ENCODE peak calls at places on chromosomes 13 and 19, in six cellular contexts. One of them, this sample, is unnamed.
A peak's percentile ranks its signal among the peaks of the same experiment; 100 is the strongest.

GRCh38 chr13:50646070-50646469 is 197.4 kb downstream of the DLEU7 start:
- DNase-seq in colonic mucosa: no peak
- DNase-seq in thoracic aorta: no peak
- DNase-seq in adrenal gland: no peak
- DNase-seq in heart left ventricle: no peak
- DNase-seq in body of pancreas: no peak
- DNase-seq in this sample: no peak

GRCh38 chr13:40230833-40231266 is 435.6 kb downstream of the FOXO1 start:
- DNase-seq in thoracic aorta: no peak
- DNase-seq in colonic mucosa: no peak
- DNase-seq in heart left ventricle: no peak
- DNase-seq in adrenal gland: peak; percentile 41
- DNase-seq in body of pancreas: no peak
- DNase-seq in this sample: no peak

GRCh38 chr13:93559718-93560117 is 333.1 kb downstream of the GPC6 start:
- DNase-seq in colonic mucosa: no peak
- DNase-seq in heart left ventricle: no peak
- DNase-seq in adrenal gland: no peak
- DNase-seq in thoracic aorta: no peak
- DNase-seq in body of pancreas: no peak
- DNase-seq in this sample: no peak

GRCh38 chr19:3944018-3944721 is 11.3 kb downstream of the NMRK2 start:
- DNase-seq in colonic mucosa: no peak
- DNase-seq in adrenal gland: no peak
- DNase-seq in body of pancreas: no peak
- DNase-seq in thoracic aorta: no peak
- DNase-seq in heart left ventricle: no peak
- DNase-seq in this sample: no peak

GRCh38 chr19:12858041-12858928 is 20.0 kb downstream of the MAST1 start:
- DNase-seq in colonic mucosa: no peak
- DNase-seq in body of pancreas: no peak
- DNase-seq in heart left ventricle: no peak
- DNase-seq in adrenal gland: no peak
- DNase-seq in thoracic aorta: no peak
- DNase-seq in this sample: no peak

GRCh38 chr13:27953671-27954405 is 15.3 kb downstream of the CDX2 start:
- DNase-seq in adrenal gland: peak; percentile 66
- DNase-seq in heart left ventricle: peak; percentile 64
- DNase-seq in colonic mucosa: peak; percentile 82
- DNase-seq in body of pancreas: peak; percentile 89
- DNase-seq in thoracic aorta: no peak
- DNase-seq in this sample: peak; percentile 37

GRCh38 chr19:55598719-55599467 is 424 bp downstream of the FIZ1 start:
- DNase-seq in colonic mucosa: peak; percentile 96
- DNase-seq in adrenal gland: peak; percentile 94
- DNase-seq in thoracic aorta: peak; percentile 85
- DNase-seq in heart left ventricle: peak; percentile 95
- DNase-seq in body of pancreas: peak; percentile 89
- DNase-seq in this sample: peak; percentile 96

GRCh38 chr19:46107371-46107770 is 17.1 kb downstream of the IGFL3 start:
- DNase-seq in adrenal gland: no peak
- DNase-seq in thoracic aorta: no peak
- DNase-seq in body of pancreas: no peak
- DNase-seq in colonic mucosa: no peak
- DNase-seq in heart left ventricle: no peak
- DNase-seq in this sample: no peak

GRCh38 chr19:1069009-1069779 is 2.2 kb downstream of the ARHGAP45 start:
- DNase-seq in body of pancreas: no peak
- DNase-seq in colonic mucosa: peak; percentile 69
- DNase-seq in adrenal gland: peak; percentile 50
- DNase-seq in heart left ventricle: peak; percentile 73
- DNase-seq in thoracic aorta: no peak
- DNase-seq in this sample: peak; percentile 93

GRCh38 chr19:31784631-31785237 is 435.5 kb upstream of the TSHZ3 start:
- DNase-seq in colonic mucosa: no peak
- DNase-seq in adrenal gland: no peak
- DNase-seq in thoracic aorta: no peak
- DNase-seq in body of pancreas: no peak
- DNase-seq in heart left ventricle: no peak
- DNase-seq in this sample: no peak

GRCh38 chr19:40229484-40229883 is 3.0 kb upstream of the CCNP start:
- DNase-seq in colonic mucosa: no peak
- DNase-seq in adrenal gland: no peak
- DNase-seq in thoracic aorta: no peak
- DNase-seq in body of pancreas: no peak
- DNase-seq in heart left ventricle: no peak
- DNase-seq in this sample: no peak

GRCh38 chr19:16073481-16073880 is 2.8 kb upstream of the TPM4 start:
- DNase-seq in heart left ventricle: no peak
- DNase-seq in body of pancreas: no peak
- DNase-seq in adrenal gland: no peak
- DNase-seq in colonic mucosa: no peak
- DNase-seq in thoracic aorta: no peak
- DNase-seq in this sample: no peak

GRCh38 chr13:43368003-43368402 is 344.6 kb downstream of the DNAJC15 start:
- DNase-seq in heart left ventricle: no peak
- DNase-seq in thoracic aorta: no peak
- DNase-seq in colonic mucosa: no peak
- DNase-seq in adrenal gland: no peak
- DNase-seq in body of pancreas: no peak
- DNase-seq in this sample: no peak

GRCh38 chr19:58183822-58184215 is 958 bp downstream of the ZNF274 start:
- DNase-seq in adrenal gland: no peak
- DNase-seq in heart left ventricle: no peak
- DNase-seq in colonic mucosa: no peak
- DNase-seq in thoracic aorta: no peak
- DNase-seq in body of pancreas: no peak
- DNase-seq in this sample: no peak

GRCh38 chr19:11138659-11139526 is 16.7 kb downstream of the SPC24 start:
- DNase-seq in thoracic aorta: peak; percentile 54
- DNase-seq in heart left ventricle: peak; percentile 94
- DNase-seq in adrenal gland: peak; percentile 94
- DNase-seq in body of pancreas: peak; percentile 61
- DNase-seq in colonic mucosa: peak; percentile 60
- DNase-seq in this sample: peak; percentile 31

GRCh38 chr13:37295046-37295445 is 189.6 kb upstream of the CSNK1A1L start:
- DNase-seq in colonic mucosa: no peak
- DNase-seq in body of pancreas: no peak
- DNase-seq in adrenal gland: no peak
- DNase-seq in heart left ventricle: peak; percentile 73
- DNase-seq in thoracic aorta: no peak
- DNase-seq in this sample: no peak

GRCh38 chr13:39102981-39103490 is 64.8 kb downstream of the NHLRC3 start:
- DNase-seq in colonic mucosa: no peak
- DNase-seq in adrenal gland: no peak
- DNase-seq in heart left ventricle: no peak
- DNase-seq in body of pancreas: no peak
- DNase-seq in thoracic aorta: no peak
- DNase-seq in this sample: no peak

GRCh38 chr19:10861118-10861651 is 10.2 kb upstream of the CARM1 start:
- DNase-seq in thoracic aorta: no peak
- DNase-seq in body of pancreas: peak; percentile 31
- DNase-seq in adrenal gland: no peak
- DNase-seq in colonic mucosa: peak; percentile 49
- DNase-seq in heart left ventricle: no peak
- DNase-seq in this sample: peak; percentile 61

GRCh38 chr13:31767175-31767900 is 28.0 kb downstream of the RXFP2 start:
- DNase-seq in body of pancreas: no peak
- DNase-seq in heart left ventricle: no peak
- DNase-seq in colonic mucosa: no peak
- DNase-seq in thoracic aorta: no peak
- DNase-seq in adrenal gland: no peak
- DNase-seq in this sample: no peak

GRCh38 chr19:10450853-10451609 is 30.7 kb downstream of the PDE4A start:
- DNase-seq in heart left ventricle: no peak
- DNase-seq in body of pancreas: no peak
- DNase-seq in adrenal gland: no peak
- DNase-seq in thoracic aorta: no peak
- DNase-seq in colonic mucosa: peak; percentile 93
- DNase-seq in this sample: peak; percentile 70

GRCh38 chr13:48236528-48237353 is 3.7 kb downstream of the ITM2B start:
- DNase-seq in body of pancreas: no peak
- DNase-seq in thoracic aorta: no peak
- DNase-seq in colonic mucosa: no peak
- DNase-seq in adrenal gland: no peak
- DNase-seq in heart left ventricle: no peak
- DNase-seq in this sample: no peak

GRCh38 chr19:43880483-43880882 is 53.4 kb downstream of the ZNF283 start:
- DNase-seq in body of pancreas: no peak
- DNase-seq in colonic mucosa: no peak
- DNase-seq in heart left ventricle: no peak
- DNase-seq in thoracic aorta: no peak
- DNase-seq in adrenal gland: no peak
- DNase-seq in this sample: no peak

GRCh38 chr13:51912091-51912490 is 50.3 kb downstream of the CCDC70 start:
- DNase-seq in thoracic aorta: no peak
- DNase-seq in body of pancreas: peak; percentile 33
- DNase-seq in heart left ventricle: no peak
- DNase-seq in adrenal gland: no peak
- DNase-seq in colonic mucosa: no peak
- DNase-seq in this sample: no peak

GRCh38 chr19:46482645-46483044 is 11.3 kb upstream of the PNMA8A start:
- DNase-seq in colonic mucosa: no peak
- DNase-seq in body of pancreas: no peak
- DNase-seq in thoracic aorta: no peak
- DNase-seq in heart left ventricle: no peak
- DNase-seq in adrenal gland: no peak
- DNase-seq in this sample: no peak

GRCh38 chr19:3653865-3654513 is 27.4 kb upstream of the CACTIN start:
- DNase-seq in colonic mucosa: no peak
- DNase-seq in heart left ventricle: no peak
- DNase-seq in thoracic aorta: no peak
- DNase-seq in body of pancreas: no peak
- DNase-seq in adrenal gland: no peak
- DNase-seq in this sample: no peak

GRCh38 chr19:51567583-51567982 is 3.5 kb upstream of the ZNF175 start:
- DNase-seq in colonic mucosa: no peak
- DNase-seq in body of pancreas: no peak
- DNase-seq in heart left ventricle: no peak
- DNase-seq in adrenal gland: no peak
- DNase-seq in thoracic aorta: no peak
- DNase-seq in this sample: no peak

GRCh38 chr19:47032171-47032811 is 12.7 kb downstream of the NPAS1 start:
- DNase-seq in heart left ventricle: no peak
- DNase-seq in colonic mucosa: peak; percentile 57
- DNase-seq in body of pancreas: peak; percentile 72
- DNase-seq in thoracic aorta: no peak
- DNase-seq in adrenal gland: no peak
- DNase-seq in this sample: peak; percentile 55

GRCh38 chr19:7912144-7912696 is 2.4 kb upstream of the TGFBR3L start:
- DNase-seq in colonic mucosa: no peak
- DNase-seq in thoracic aorta: no peak
- DNase-seq in heart left ventricle: no peak
- DNase-seq in body of pancreas: no peak
- DNase-seq in adrenal gland: no peak
- DNase-seq in this sample: no peak

GRCh38 chr13:87680298-87680697 is 9.1 kb downstream of the SLITRK5 start:
- DNase-seq in body of pancreas: no peak
- DNase-seq in adrenal gland: no peak
- DNase-seq in heart left ventricle: no peak
- DNase-seq in colonic mucosa: no peak
- DNase-seq in thoracic aorta: no peak
- DNase-seq in this sample: no peak
- TF ChIP-seq CTCF in body of pancreas: no peak
- TF ChIP-seq CTCF in adrenal gland: no peak
- TF ChIP-seq CTCF in heart left ventricle: no peak
- TF ChIP-seq CTCF in colonic mucosa: no peak
- TF ChIP-seq CTCF in thoracic aorta: no peak
- TF ChIP-seq CTCF in this sample: no peak

GRCh38 chr13:113585828-113586355 is 1.3 kb downstream of the TFDP1 start:
- DNase-seq in heart left ventricle: no peak
- DNase-seq in thoracic aorta: no peak
- DNase-seq in body of pancreas: no peak
- DNase-seq in colonic mucosa: peak; percentile 16
- DNase-seq in adrenal gland: no peak
- DNase-seq in this sample: no peak
- H3K4me3 ChIP-seq in heart left ventricle: peak overlapping the region; percentile 62
- H3K4me3 ChIP-seq in thoracic aorta: peak overlapping the region; percentile 77
- H3K4me3 ChIP-seq in body of pancreas: no peak overlapping the region
- H3K4me3 ChIP-seq in colonic mucosa: peak overlapping the region; percentile 65
- H3K4me3 ChIP-seq in adrenal gland: no peak overlapping the region
- H3K4me3 ChIP-seq in this sample: no peak overlapping the region

GRCh38 chr19:35211545-35212230 is 16.9 kb downstream of the FAM187B start:
- DNase-seq in adrenal gland: peak; percentile 34
- DNase-seq in heart left ventricle: peak; percentile 54
- DNase-seq in body of pancreas: peak; percentile 43
- DNase-seq in colonic mucosa: peak; percentile 53
- DNase-seq in thoracic aorta: no peak
- DNase-seq in this sample: no peak
- H3K4me1 ChIP-seq in adrenal gland: peaks cover 47% of the 10 kb centered on the region
- H3K4me1 ChIP-seq in heart left ventricle: peaks cover 27% of the 10 kb centered on the region
- H3K4me1 ChIP-seq in body of pancreas: peaks cover 19% of the 10 kb centered on the region
- H3K4me1 ChIP-seq in colonic mucosa: peaks cover 6% of the 10 kb centered on the region
- H3K4me1 ChIP-seq in thoracic aorta: no peaks in the 10 kb centered on the region
- H3K4me1 ChIP-seq in this sample: peaks cover 31% of the 10 kb centered on the region

GRCh38 chr19:52749780-52750179 is 14.9 kb upstream of the ZNF611 start:
- DNase-seq in body of pancreas: no peak
- DNase-seq in colonic mucosa: no peak
- DNase-seq in heart left ventricle: no peak
- DNase-seq in adrenal gland: no peak
- DNase-seq in thoracic aorta: no peak
- DNase-seq in this sample: no peak

GRCh38 chr19:52742516-52742915 is 7.7 kb upstream of the ZNF611 start:
- DNase-seq in colonic mucosa: no peak
- DNase-seq in heart left ventricle: no peak
- DNase-seq in adrenal gland: no peak
- DNase-seq in body of pancreas: no peak
- DNase-seq in thoracic aorta: no peak
- DNase-seq in this sample: no peak

GRCh38 chr19:52748336-52748950 is 13.6 kb upstream of the ZNF611 start:
- DNase-seq in colonic mucosa: no peak
- DNase-seq in body of pancreas: no peak
- DNase-seq in adrenal gland: no peak
- DNase-seq in thoracic aorta: no peak
- DNase-seq in heart left ventricle: no peak
- DNase-seq in this sample: no peak
- TF ChIP-seq CTCF in colonic mucosa: no peak
- TF ChIP-seq CTCF in body of pancreas: peak; percentile 47
- TF ChIP-seq CTCF in adrenal gland: peak; percentile 32
- TF ChIP-seq CTCF in thoracic aorta: peak; percentile 52
- TF ChIP-seq CTCF in heart left ventricle: peak; percentile 35
- TF ChIP-seq CTCF in this sample: peak; percentile 40

GRCh38 chr13:36248700-36249099 is 34.3 kb upstream of the SOHLH2 start:
- DNase-seq in thoracic aorta: no peak
- DNase-seq in adrenal gland: no peak
- DNase-seq in colonic mucosa: no peak
- DNase-seq in body of pancreas: no peak
- DNase-seq in heart left ventricle: no peak
- DNase-seq in this sample: no peak
- H3K4me3 ChIP-seq in thoracic aorta: no peak overlapping the region
- H3K4me3 ChIP-seq in adrenal gland: no peak overlapping the region
- H3K4me3 ChIP-seq in colonic mucosa: no peak overlapping the region
- H3K4me3 ChIP-seq in body of pancreas: no peak overlapping the region
- H3K4me3 ChIP-seq in heart left ventricle: no peak overlapping the region
- H3K4me3 ChIP-seq in this sample: no peak overlapping the region

GRCh38 chr19:19406878-19407639 is 1.6 kb downstream of the GATAD2A start:
- DNase-seq in heart left ventricle: peak; percentile 46
- DNase-seq in body of pancreas: peak; percentile 49
- DNase-seq in colonic mucosa: peak; percentile 72
- DNase-seq in thoracic aorta: no peak
- DNase-seq in adrenal gland: peak; percentile 56
- DNase-seq in this sample: peak; percentile 80
- H3K4me1 ChIP-seq in heart left ventricle: peaks cover 59% of the 10 kb centered on the region
- H3K4me1 ChIP-seq in body of pancreas: peaks cover 65% of the 10 kb centered on the region
- H3K4me1 ChIP-seq in colonic mucosa: peaks cover 5% of the 10 kb centered on the region
- H3K4me1 ChIP-seq in thoracic aorta: peaks cover 71% of the 10 kb centered on the region
- H3K4me1 ChIP-seq in adrenal gland: peaks cover 67% of the 10 kb centered on the region
- H3K4me1 ChIP-seq in this sample: peaks cover 7% of the 10 kb centered on the region

This sample was measured in Peyer's patch.